ENCODE peak calls at places on chromosome 4, in five cellular contexts. One of them, this sample, is unnamed.

GRCh38 chr4:87003266-87003665 is 68.5 kb downstream of the AFF1 start:
- DNase-seq in neural crest cell: no peak
- DNase-seq in MM.1S: no peak
- DNase-seq in HCT116: no peak
- DNase-seq in heart left ventricle: no peak
- DNase-seq in this sample: no peak

GRCh38 chr4:153166971-153167501 is 37.2 kb upstream of the TRIM2 start:
- DNase-seq in neural crest cell: no peak
- DNase-seq in heart left ventricle: no peak
- DNase-seq in MM.1S: no peak
- DNase-seq in HCT116: no peak
- DNase-seq in this sample: no peak

GRCh38 chr4:8939887-8940742 is 68.5 kb upstream of the HMX1 start:
- DNase-seq in MM.1S: no peak
- DNase-seq in neural crest cell: no peak
- DNase-seq in heart left ventricle: no peak
- DNase-seq in HCT116: no peak
- DNase-seq in this sample: no peak

GRCh38 chr4:56297801-56298200 is 89.5 kb downstream of the AASDH start:
- DNase-seq in HCT116: no peak
- DNase-seq in heart left ventricle: no peak
- DNase-seq in MM.1S: no peak
- DNase-seq in neural crest cell: no peak
- DNase-seq in this sample: no peak

GRCh38 chr4:83535520-83535944 is 376 bp upstream of the GPAT3 start:
- DNase-seq in heart left ventricle: peak; percentile 46
- DNase-seq in neural crest cell: peak; percentile 5
- DNase-seq in MM.1S: peak; percentile 48
- DNase-seq in HCT116: peak; percentile 66
- DNase-seq in this sample: peak; percentile 49

GRCh38 chr4:20193522-20193902 is 58.2 kb upstream of the SLIT2 start:
- DNase-seq in MM.1S: no peak
- DNase-seq in HCT116: no peak
- DNase-seq in neural crest cell: no peak
- DNase-seq in heart left ventricle: no peak
- DNase-seq in this sample: no peak

GRCh38 chr4:129378346-129378745 is 282.4 kb downstream of the C4orf33 start:
- DNase-seq in MM.1S: no peak
- DNase-seq in heart left ventricle: no peak
- DNase-seq in HCT116: no peak
- DNase-seq in neural crest cell: no peak
- DNase-seq in this sample: no peak

GRCh38 chr4:60814549-60814948 is 385.6 kb upstream of the ADGRL3 start:
- DNase-seq in HCT116: no peak
- DNase-seq in neural crest cell: no peak
- DNase-seq in MM.1S: no peak
- DNase-seq in heart left ventricle: no peak
- DNase-seq in this sample: no peak

GRCh38 chr4:136741468-136741867 is 790.8 kb downstream of the PCDH18 start:
- DNase-seq in neural crest cell: no peak
- DNase-seq in heart left ventricle: no peak
- DNase-seq in MM.1S: no peak
- DNase-seq in HCT116: no peak
- DNase-seq in this sample: no peak

GRCh38 chr4:141131738-141132688 is 1.3 kb downstream of the RNF150 start:
- DNase-seq in MM.1S: no peak
- DNase-seq in heart left ventricle: peak; percentile 31
- DNase-seq in neural crest cell: peak; percentile 32
- DNase-seq in HCT116: no peak
- DNase-seq in this sample: no peak

GRCh38 chr4:40809058-40809457 is 59.3 kb downstream of the NSUN7 start:
- DNase-seq in neural crest cell: no peak
- DNase-seq in HCT116: no peak
- DNase-seq in MM.1S: no peak
- DNase-seq in heart left ventricle: no peak
- DNase-seq in this sample: no peak

GRCh38 chr4:3708611-3709010 is 57.6 kb upstream of the ADRA2C start:
- DNase-seq in MM.1S: no peak
- DNase-seq in heart left ventricle: no peak
- DNase-seq in HCT116: no peak
- DNase-seq in neural crest cell: no peak
- DNase-seq in this sample: no peak

GRCh38 chr4:168830777-168831512 is 179.1 kb downstream of the CBR4 start:
- DNase-seq in HCT116: no peak
- DNase-seq in neural crest cell: no peak
- DNase-seq in heart left ventricle: no peak
- DNase-seq in MM.1S: no peak
- DNase-seq in this sample: no peak

GRCh38 chr4:126081336-126081735 is 766.6 kb downstream of the FAT4 start:
- DNase-seq in HCT116: no peak
- DNase-seq in neural crest cell: no peak
- DNase-seq in MM.1S: no peak
- DNase-seq in heart left ventricle: no peak
- DNase-seq in this sample: no peak

GRCh38 chr4:82419451-82419850 is 10.8 kb downstream of the HNRNPDL start:
- DNase-seq in neural crest cell: no peak
- DNase-seq in MM.1S: no peak
- DNase-seq in HCT116: no peak
- DNase-seq in heart left ventricle: no peak
- DNase-seq in this sample: no peak

GRCh38 chr4:78627046-78627965 is 75.7 kb downstream of the ANXA3 start:
- DNase-seq in neural crest cell: no peak
- DNase-seq in HCT116: no peak
- DNase-seq in MM.1S: peak; percentile 79
- DNase-seq in heart left ventricle: no peak
- DNase-seq in this sample: no peak

GRCh38 chr4:146333187-146333894 is 119.0 kb downstream of the REELD1 start:
- DNase-seq in neural crest cell: no peak
- DNase-seq in heart left ventricle: no peak
- DNase-seq in HCT116: no peak
- DNase-seq in MM.1S: peak; percentile 74
- DNase-seq in this sample: peak; percentile 27

GRCh38 chr4:77193511-77194236 is 36.7 kb downstream of the CCNG2 start:
- DNase-seq in neural crest cell: no peak
- DNase-seq in MM.1S: peak; percentile 78
- DNase-seq in heart left ventricle: peak; percentile 59
- DNase-seq in HCT116: no peak
- DNase-seq in this sample: peak; percentile 89

GRCh38 chr4:23889814-23890269 is at the start of gene PPARGC1A:
- DNase-seq in HCT116: no peak
- DNase-seq in heart left ventricle: peak; percentile 73
- DNase-seq in MM.1S: peak; percentile 91
- DNase-seq in neural crest cell: peak; percentile 13
- DNase-seq in this sample: no peak

GRCh38 chr4:122755675-122756074 is 23.2 kb downstream of the BBS12 start:
- DNase-seq in MM.1S: no peak
- DNase-seq in HCT116: no peak
- DNase-seq in neural crest cell: no peak
- DNase-seq in heart left ventricle: no peak
- DNase-seq in this sample: no peak

GRCh38 chr4:122758033-122758432 is 25.5 kb downstream of the BBS12 start:
- DNase-seq in HCT116: peak; percentile 28
- DNase-seq in heart left ventricle: no peak
- DNase-seq in MM.1S: peak; percentile 52
- DNase-seq in neural crest cell: no peak
- DNase-seq in this sample: no peak

GRCh38 chr4:122762520-122762919 is 30.0 kb downstream of the BBS12 start:
- DNase-seq in heart left ventricle: no peak
- DNase-seq in neural crest cell: no peak
- DNase-seq in MM.1S: no peak
- DNase-seq in HCT116: no peak
- DNase-seq in this sample: peak; percentile 28

GRCh38 chr4:122762966-122763716 is 30.6 kb downstream of the BBS12 start:
- DNase-seq in HCT116: no peak
- DNase-seq in neural crest cell: no peak
- DNase-seq in MM.1S: no peak
- DNase-seq in heart left ventricle: no peak
- DNase-seq in this sample: no peak

GRCh38 chr4:122759639-122760310 is 27.3 kb downstream of the BBS12 start:
- DNase-seq in MM.1S: no peak
- DNase-seq in neural crest cell: no peak
- DNase-seq in HCT116: no peak
- DNase-seq in heart left ventricle: no peak
- DNase-seq in this sample: no peak
- TF ChIP-seq CTCF in MM.1S: peak; percentile 11
- TF ChIP-seq CTCF in neural crest cell: peak; percentile 45
- TF ChIP-seq CTCF in HCT116: peak; percentile 42
- TF ChIP-seq CTCF in heart left ventricle: no peak
- TF ChIP-seq CTCF in this sample: no peak

GRCh38 chr4:112058433-112058832 is 86.8 kb upstream of the FAM241A start:
- DNase-seq in neural crest cell: no peak
- DNase-seq in MM.1S: no peak
- DNase-seq in HCT116: no peak
- DNase-seq in heart left ventricle: no peak
- DNase-seq in this sample: no peak

GRCh38 chr4:112061418-112061817 is 83.8 kb upstream of the FAM241A start:
- DNase-seq in HCT116: no peak
- DNase-seq in heart left ventricle: no peak
- DNase-seq in neural crest cell: no peak
- DNase-seq in MM.1S: no peak
- DNase-seq in this sample: no peak

GRCh38 chr4:112057479-112057878 is 87.8 kb upstream of the FAM241A start:
- DNase-seq in HCT116: no peak
- DNase-seq in heart left ventricle: no peak
- DNase-seq in MM.1S: no peak
- DNase-seq in neural crest cell: no peak
- DNase-seq in this sample: no peak

GRCh38 chr4:112063260-112063659 is 82.0 kb upstream of the FAM241A start:
- DNase-seq in HCT116: no peak
- DNase-seq in neural crest cell: no peak
- DNase-seq in MM.1S: no peak
- DNase-seq in heart left ventricle: no peak
- DNase-seq in this sample: no peak

DNA sequence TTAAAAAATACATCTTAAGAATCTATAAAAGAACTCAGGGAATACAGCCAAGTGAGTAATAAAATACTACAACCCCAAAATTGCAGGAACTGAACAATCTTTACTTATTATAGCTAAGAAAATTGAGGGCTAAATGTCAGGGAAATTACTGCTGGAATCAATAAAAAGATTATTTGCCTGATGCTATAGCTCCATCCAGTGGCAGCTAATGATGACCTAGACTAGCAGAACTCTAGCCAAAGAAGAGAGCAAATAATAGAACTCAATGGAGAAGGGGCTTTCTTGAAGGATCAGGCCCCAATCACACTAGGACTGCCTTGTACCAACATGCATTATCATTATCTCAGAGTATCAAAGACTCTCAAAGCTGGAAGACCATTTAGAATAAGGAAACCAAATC is 85.0 kb upstream of the FAM241A start:
- DNase-seq in neural crest cell: no peak
- DNase-seq in HCT116: peak; percentile 33
- DNase-seq in MM.1S: peak; percentile 30
- DNase-seq in heart left ventricle: no peak
- DNase-seq in this sample: peak; percentile 5
- TF ChIP-seq CTCF in neural crest cell: peak; percentile 55
- TF ChIP-seq CTCF in HCT116: peak; percentile 77
- TF ChIP-seq CTCF in MM.1S: peak; percentile 46
- TF ChIP-seq CTCF in heart left ventricle: no peak
- TF ChIP-seq CTCF in this sample: peak; percentile 29

GRCh38 chr4:185797596-185797995 is 14.4 kb downstream of the SORBS2 start:
- DNase-seq in HCT116: no peak
- DNase-seq in MM.1S: no peak
- DNase-seq in heart left ventricle: no peak
- DNase-seq in neural crest cell: no peak
- DNase-seq in this sample: no peak
- TF ChIP-seq CTCF in HCT116: no peak
- TF ChIP-seq CTCF in MM.1S: no peak
- TF ChIP-seq CTCF in heart left ventricle: no peak
- TF ChIP-seq CTCF in neural crest cell: no peak
- TF ChIP-seq CTCF in this sample: no peak

GRCh38 chr4:92199135-92199534 is 104.6 kb upstream of the GRID2 start:
- DNase-seq in neural crest cell: no peak
- DNase-seq in MM.1S: no peak
- DNase-seq in heart left ventricle: no peak
- DNase-seq in HCT116: no peak
- DNase-seq in this sample: no peak

GRCh38 chr4:92198711-92199110 is 105.1 kb upstream of the GRID2 start:
- DNase-seq in MM.1S: no peak
- DNase-seq in neural crest cell: no peak
- DNase-seq in heart left ventricle: no peak
- DNase-seq in HCT116: no peak
- DNase-seq in this sample: no peak
- TF ChIP-seq CTCF in MM.1S: no peak
- TF ChIP-seq CTCF in neural crest cell: no peak
- TF ChIP-seq CTCF in heart left ventricle: no peak
- TF ChIP-seq CTCF in HCT116: no peak
- TF ChIP-seq CTCF in this sample: no peak

DNA sequence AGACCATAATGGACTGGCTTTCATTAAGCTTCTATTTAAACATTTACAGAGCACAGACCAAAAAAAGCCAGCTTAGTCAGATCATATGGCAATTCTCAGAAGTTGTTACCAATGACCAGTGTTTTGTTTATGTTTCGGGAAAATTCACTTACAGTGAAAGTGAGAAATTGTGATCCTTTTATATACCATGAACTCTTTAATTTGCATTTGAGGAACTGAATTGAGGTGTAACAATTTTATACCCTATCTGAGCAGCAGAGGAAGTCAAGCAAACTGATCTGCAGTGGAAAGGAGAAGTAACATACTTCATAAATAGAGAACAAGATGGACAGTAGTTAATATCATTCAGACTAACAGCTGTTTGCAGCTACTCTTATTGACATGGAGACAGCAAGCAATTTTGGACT is 97.1 kb downstream of the TMA16 start:
- DNase-seq in neural crest cell: no peak
- DNase-seq in heart left ventricle: no peak
- DNase-seq in MM.1S: no peak
- DNase-seq in HCT116: no peak
- DNase-seq in this sample: no peak
- TF ChIP-seq CTCF in neural crest cell: no peak
- TF ChIP-seq CTCF in heart left ventricle: no peak
- TF ChIP-seq CTCF in MM.1S: no peak
- TF ChIP-seq CTCF in HCT116: no peak
- TF ChIP-seq CTCF in this sample: no peak